ENCODE peak calls at places on chromosome 21, in seven cellular contexts. M is transverse colon, H is GM20000, I is fibroblast of the aortic adventitia, N is astrocyte of the spinal cord, W is progenitor cell of endocrine pancreas, Q is fibroblast of lung. S is an unnamed sample.

GRCh38 chr21:39022901-39023693 is 160.2 kb downstream of the PSMG1 start:
- DNase-seq in M (no peak), H (no peak), I (peak), N (no peak), W (no peak), Q (peak), S (peak)

GRCh38 chr21:35664683-35665082 is 395.6 kb downstream of the SETD4 start:
- DNase-seq in M (no peak), H (no peak), I (peak), N (peak), W (no peak), Q (peak), S (peak)

GRCh38 chr21:42258150-42258884 is 39.4 kb downstream of the ABCG1 start:
- DNase-seq in M (peak), H (peak), I (peak), N (peak), W (peak), Q (peak), S (peak)

GRCh38 chr21:44929799-44930542 is 9.3 kb upstream of the ITGB2 start:
- DNase-seq in M (no peak), H (peak), I (no peak), N (no peak), W (no peak), Q (no peak), S (no peak)

GRCh38 chr21:35169574-35169973 is 120.5 kb upstream of the RUNX1 start:
- DNase-seq in M (no peak), H (no peak), I (no peak), N (no peak), W (no peak), Q (no peak), S (no peak)

GRCh38 chr21:35256468-35256988 is 207.4 kb upstream of the RUNX1 start:
- DNase-seq in M (peak), H (no peak), I (peak), N (peak), W (no peak), Q (peak), S (peak)

GRCh38 chr21:38908537-38908936 is 102.8 kb downstream of the ETS2 start:
- DNase-seq in M (no peak), H (no peak), I (no peak), N (no peak), W (no peak), Q (no peak), S (no peak)

GRCh38 chr21:35528109-35529042 is 479.3 kb upstream of the RUNX1 start:
- DNase-seq in M (peak), H (peak), I (peak), N (no peak), W (no peak), Q (no peak), S (peak)

GRCh38 chr21:45054927-45055612 is 19.3 kb upstream of the ADARB1 start:
- DNase-seq in M (no peak), H (no peak), I (no peak), N (no peak), W (no peak), Q (no peak), S (no peak)

GRCh38 chr21:35792569-35792968 is 267.8 kb downstream of the SETD4 start:
- DNase-seq in M (no peak), H (no peak), I (no peak), N (no peak), W (no peak), Q (no peak), S (no peak)

GRCh38 chr21:19767546-19767945 is 1230.7 kb upstream of the NCAM2 start:
- DNase-seq in M (no peak), H (no peak), I (no peak), N (no peak), W (no peak), Q (no peak), S (no peak)

GRCh38 chr21:36104306-36105300 is 30.3 kb upstream of the CBR3 start:
- DNase-seq in M (peak), H (no peak), I (peak), N (peak), W (peak), Q (peak), S (peak)

GRCh38 chr21:41361786-41362604 is at the start of gene MX2:
- DNase-seq in M (peak), H (peak), I (peak), N (peak), W (no peak), Q (peak), S (peak)

GRCh38 chr21:41899431-41900202 is 20.5 kb upstream of the PRDM15 start:
- DNase-seq in M (no peak), H (peak), I (no peak), N (no peak), W (no peak), Q (no peak), S (no peak)

GRCh38 chr21:27590271-27590670 is 623.4 kb upstream of the ADAMTS5 start:
- DNase-seq in M (no peak), H (no peak), I (peak), N (peak), W (no peak), Q (peak), S (no peak)

DNA sequence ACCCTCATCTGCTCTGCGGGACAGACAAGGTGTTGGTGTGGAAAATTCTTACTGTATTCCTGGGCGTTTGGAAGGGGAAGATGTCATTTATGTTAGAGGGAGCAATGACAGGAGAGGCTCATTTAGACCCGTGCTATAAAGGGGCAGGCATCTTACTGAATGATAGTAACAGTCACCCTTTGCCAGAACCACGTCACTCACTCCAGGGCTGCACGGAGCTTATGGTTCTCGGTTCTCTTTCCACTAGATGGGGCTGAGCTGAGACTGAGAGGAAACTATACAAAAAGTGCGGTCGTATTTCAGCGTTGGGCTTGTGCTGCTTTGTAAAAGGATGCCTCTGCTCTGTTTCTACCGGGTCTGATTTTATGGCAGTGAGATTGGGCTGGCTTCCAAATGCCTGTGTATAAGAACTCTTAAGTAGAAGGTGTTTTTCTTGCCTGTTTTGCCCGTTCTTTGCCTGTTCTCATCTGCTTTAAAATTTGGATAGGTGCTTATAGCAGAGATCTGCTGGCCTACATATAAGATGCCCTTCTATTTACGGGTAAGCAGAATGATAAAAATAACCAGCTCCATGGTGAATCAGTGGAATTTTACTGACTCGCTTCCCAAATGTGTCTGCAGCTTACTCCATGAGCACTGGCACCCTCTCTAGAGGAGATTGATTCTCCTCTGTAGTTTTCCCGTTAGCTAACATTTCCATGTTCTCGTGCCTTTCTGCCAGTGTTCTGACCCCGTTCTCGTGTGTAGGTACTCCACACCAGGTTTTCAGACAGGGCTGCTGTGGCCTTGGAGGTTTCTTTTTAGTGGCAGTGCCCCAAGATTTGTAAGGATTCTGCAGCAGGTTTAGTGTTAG is 55.9 kb downstream of the MRPS6 start:
- DNase-seq in M (peak), H (no peak), I (peak), N (peak), W (no peak), Q (peak), S (peak)
- TF ChIP-seq CTCF in M (no peak), H (no peak), I (peak), N (peak), W (peak), Q (peak), S (peak)

GRCh38 chr21:14259669-14260458 is 43.9 kb downstream of the RBM11 start:
- DNase-seq in M (no peak), H (peak), I (peak), N (peak), W (no peak), Q (peak), S (peak)
- TF ChIP-seq CTCF in M (peak), H (peak), I (peak), N (peak), W (peak), Q (peak), S (peak)

DNA sequence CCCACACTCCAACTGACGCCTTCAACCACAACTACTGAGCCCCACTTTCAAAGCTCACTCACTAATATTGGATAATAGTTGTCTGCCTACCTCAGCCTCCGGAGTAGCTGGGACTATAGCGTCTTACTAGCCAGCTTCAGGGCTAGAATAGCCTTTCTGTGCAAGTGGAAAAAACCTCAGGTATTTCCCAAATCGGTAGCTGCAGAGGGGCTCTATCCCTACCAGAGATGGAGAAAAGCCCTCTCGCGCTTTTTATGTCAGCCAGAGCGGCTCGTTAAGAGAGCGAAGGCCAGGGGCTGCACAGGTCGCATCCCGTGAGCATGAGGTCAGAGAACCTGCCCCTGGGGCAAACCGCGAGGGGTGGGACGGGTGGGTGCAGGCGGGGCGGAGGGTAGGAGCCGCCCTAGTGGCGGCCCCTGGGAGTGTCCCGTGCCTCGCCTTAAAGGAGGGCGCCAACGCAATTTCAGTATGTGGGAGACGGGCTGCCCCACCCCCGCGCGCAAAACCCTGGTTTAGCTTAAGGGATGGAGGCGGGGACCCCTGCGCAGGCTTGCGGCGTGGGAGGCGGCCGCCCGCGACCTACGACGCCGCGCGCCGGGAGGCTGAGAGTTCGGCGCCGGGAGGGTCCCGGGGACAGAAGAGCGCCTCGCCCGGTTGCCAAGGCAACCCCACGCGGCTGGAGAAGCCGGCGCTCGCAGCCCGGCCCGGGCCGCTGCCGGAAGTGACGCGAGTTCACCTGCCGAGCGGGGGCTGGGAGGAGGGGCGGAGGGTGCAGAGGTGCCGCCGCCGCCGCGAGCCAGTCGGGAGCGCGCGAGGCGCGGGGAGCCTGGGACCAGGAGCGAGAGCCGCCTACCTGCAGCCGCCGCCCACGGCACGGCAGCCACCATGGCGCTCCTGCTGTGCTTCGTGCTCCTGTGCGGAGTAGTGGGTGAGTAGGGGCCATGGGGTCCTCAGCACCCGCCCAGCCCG is at the start of gene CXADR:
- DNase-seq in M (peak), H (peak), I (no peak), N (peak), W (peak), Q (peak), S (no peak)
- TF ChIP-seq CTCF in M (peak), H (peak), I (peak), N (peak), W (peak), Q (peak), S (peak)

GRCh38 chr21:37645848-37646247 is 270.4 kb downstream of the KCNJ6 start:
- DNase-seq in M (no peak), H (no peak), I (no peak), N (no peak), W (no peak), Q (no peak), S (no peak)

GRCh38 chr21:37639756-37640155 is 273.2 kb downstream of the DYRK1A start:
- DNase-seq in M (no peak), H (no peak), I (no peak), N (no peak), W (no peak), Q (no peak), S (no peak)

GRCh38 chr21:37647781-37648180 is 268.5 kb downstream of the KCNJ6 start:
- DNase-seq in M (no peak), H (no peak), I (no peak), N (no peak), W (no peak), Q (no peak), S (no peak)

GRCh38 chr21:37644666-37645065 is 271.6 kb downstream of the KCNJ6 start:
- DNase-seq in M (no peak), H (no peak), I (no peak), N (no peak), W (no peak), Q (no peak), S (no peak)

GRCh38 chr21:37642493-37642892 is 273.8 kb downstream of the KCNJ6 start:
- DNase-seq in M (no peak), H (peak), I (no peak), N (no peak), W (no peak), Q (no peak), S (no peak)
- TF ChIP-seq CTCF in M (no peak), H (peak), I (no peak), N (peak), W (peak), Q (no peak), S (no peak)

GRCh38 chr21:46153259-46154154 is 1.9 kb downstream of the FTCD start:
- DNase-seq in M (peak), H (peak), I (peak), N (no peak), W (peak), Q (no peak), S (no peak)
- TF ChIP-seq CTCF in M (peak), H (peak), I (peak), N (peak), W (peak), Q (peak), S (peak)

GRCh38 chr21:43355925-43356289 is 71.0 kb downstream of the SIK1 start:
- DNase-seq in M (no peak), H (peak), I (no peak), N (no peak), W (no peak), Q (no peak), S (no peak)
- TF ChIP-seq CTCF in M (no peak), H (peak), I (no peak), N (no peak), W (peak), Q (no peak), S (no peak)

S was measured in IMR-90.